ENCODE peak calls at places on chromosome 14, in four cellular contexts. T is dermis blood vessel endothelial cell, K is ACHN, W is retina. M is an unnamed sample.

GRCh38 chr14:71324767-71325272 is 417.6 kb downstream of the PCNX1 start:
- DNase-seq in W (no peak), T (no peak), K (no peak), M (peak; percentile 49)

GRCh38 chr14:59308706-59309105 is 120.2 kb downstream of the DAAM1 start:
- DNase-seq in W (no peak), T (peak; percentile 13), K (no peak), M (no peak)

GRCh38 chr14:96904201-96904600 is 107.0 kb downstream of the VRK1 start:
- DNase-seq in W (no peak), T (no peak), K (no peak), M (no peak)

GRCh38 chr14:34355584-34356266 is 106.3 kb downstream of the SPTSSA start:
- DNase-seq in W (no peak), T (peak; percentile 53), K (no peak), M (no peak)

GRCh38 chr14:71527807-71528206 is 404.4 kb upstream of the RGS6 start:
- DNase-seq in T (no peak), K (no peak), W (no peak), M (no peak)

GRCh38 chr14:21455592-21455911 is 371 bp downstream of the CHD8 start:
- DNase-seq in K (peak; percentile 19), W (no peak), T (no peak), M (no peak)

GRCh38 chr14:24286996-24287395 is 12.6 kb downstream of the DHRS1 start:
- DNase-seq in T (no peak), K (no peak), W (no peak), M (no peak)

GRCh38 chr14:92217956-92218355 is 96.2 kb downstream of the CPSF2 start:
- DNase-seq in T (no peak), K (no peak), W (no peak), M (no peak)

GRCh38 chr14:104656014-104656714 is 33.3 kb upstream of the INF2 start:
- DNase-seq in W (peak; percentile 35), K (no peak), T (no peak), M (no peak)

GRCh38 chr14:64556526-64556925 is 6.8 kb downstream of the PPP1R36 start:
- DNase-seq in T (no peak), K (no peak), W (no peak), M (no peak)

GRCh38 chr14:62126885-62127478 is 364.8 kb downstream of the SNAPC1 start:
- DNase-seq in W (peak; percentile 61), T (peak; percentile 76), K (peak; percentile 66), M (peak; percentile 56)

GRCh38 chr14:53330441-53330840 is 177.3 kb upstream of the DDHD1 start:
- DNase-seq in T (no peak), K (no peak), W (no peak), M (no peak)

M was measured in naive thymus-derived CD8-positive, alpha-beta T cell.